ENCODE peak calls at places on chromosome 10, in five cellular contexts. B, X, A, P and G are unnamed samples.
A peak's percentile ranks its signal among the peaks of the same experiment; 100 is the strongest.

GRCh38 chr10:77285529-77286182 is 352.0 kb downstream of the KCNMA1 start:
- DNase-seq in B (no peak), X (no peak), A (no peak), P (no peak), G (no peak)

GRCh38 chr10:78165617-78166016 is 132.0 kb downstream of the RPS24 start:
- DNase-seq in B (no peak), X (no peak), A (no peak), P (no peak), G (no peak)

GRCh38 chr10:13386021-13386420 is 37.9 kb upstream of the SEPHS1 start:
- DNase-seq in B (no peak), X (no peak), A (no peak), P (no peak), G (no peak)

GRCh38 chr10:44973323-44974081 is 5.1 kb downstream of the DEPP1 start:
- DNase-seq in B (peak; percentile 66), X (no peak), A (peak; percentile 50), P (no peak), G (no peak)

GRCh38 chr10:71005337-71006305 is 117.3 kb upstream of the PCBD1 start:
- DNase-seq in B (peak; percentile 55), X (no peak), A (no peak), P (no peak), G (no peak)

GRCh38 chr10:30765611-30766010 is 136.1 kb upstream of the LYZL2 start:
- DNase-seq in B (no peak), X (no peak), A (no peak), P (no peak), G (no peak)

GRCh38 chr10:97067716-97068391 is 117.9 kb downstream of the SLIT1 start:
- DNase-seq in B (peak; percentile 46), X (no peak), A (no peak), P (no peak), G (no peak)

GRCh38 chr10:79235765-79236755 is 111.2 kb upstream of the PPIF start:
- DNase-seq in B (no peak), X (no peak), A (no peak), P (no peak), G (no peak)

GRCh38 chr10:84063440-84063839 is 75.9 kb upstream of the GHITM start:
- DNase-seq in B (no peak), X (no peak), A (no peak), P (no peak), G (no peak)

GRCh38 chr10:12194752-12195271 is 879 bp downstream of the NUDT5 start:
- DNase-seq in B (peak; percentile 82), X (peak; percentile 49), A (no peak), P (no peak), G (no peak)

GRCh38 chr10:62562101-62562500 is 187.9 kb downstream of the ZNF365 start:
- DNase-seq in B (no peak), X (no peak), A (no peak), P (no peak), G (no peak)

GRCh38 chr10:8312079-8312478 is 257.6 kb downstream of the GATA3 start:
- DNase-seq in B (no peak), X (no peak), A (no peak), P (no peak), G (no peak)

GRCh38 chr10:49735161-49735560 is 27.0 kb downstream of the OGDHL start:
- DNase-seq in B (no peak), X (no peak), A (peak; percentile 8), P (no peak), G (peak; percentile 60)

GRCh38 chr10:95241533-95241932 is 47.5 kb downstream of the ACSM6 start:
- DNase-seq in B (no peak), X (no peak), A (no peak), P (no peak), G (no peak)

GRCh38 chr10:133125901-133126300 is 34.1 kb upstream of the KNDC1 start:
- DNase-seq in B (no peak), X (no peak), A (peak; percentile 38), P (no peak), G (peak; percentile 49)

GRCh38 chr10:33534455-33534854 is 200.0 kb upstream of the NRP1 start:
- DNase-seq in B (no peak), X (no peak), A (no peak), P (no peak), G (no peak)

GRCh38 chr10:49177391-49178355 is 10.5 kb downstream of the TMEM273 start:
- DNase-seq in B (no peak), X (peak; percentile 67), A (no peak), P (peak; percentile 70), G (no peak)